ENCODE peak calls at places on chromosome 13, in five cellular contexts. One of them, this sample, is unnamed.

GRCh38 chr13:34338102-34338501 is 520.2 kb downstream of the RFC3 start:
- DNase-seq in glutamatergic neuron: no peak
- DNase-seq in osteoblast: no peak
- DNase-seq in chondrocyte: no peak
- DNase-seq in brain microvascular endothelial cell: no peak
- DNase-seq in this sample: no peak

GRCh38 chr13:35139591-35139990 is 197.5 kb downstream of the NBEA start:
- DNase-seq in glutamatergic neuron: no peak
- DNase-seq in brain microvascular endothelial cell: peak; percentile 24
- DNase-seq in chondrocyte: no peak
- DNase-seq in osteoblast: peak; percentile 3
- DNase-seq in this sample: no peak

GRCh38 chr13:52925775-52926285 is 77.4 kb upstream of the PCDH8 start:
- DNase-seq in brain microvascular endothelial cell: no peak
- DNase-seq in glutamatergic neuron: no peak
- DNase-seq in chondrocyte: no peak
- DNase-seq in osteoblast: no peak
- DNase-seq in this sample: no peak

GRCh38 chr13:97810152-97810551 is 143.3 kb upstream of the IPO5 start:
- DNase-seq in glutamatergic neuron: no peak
- DNase-seq in osteoblast: no peak
- DNase-seq in brain microvascular endothelial cell: peak; percentile 7
- DNase-seq in chondrocyte: no peak
- DNase-seq in this sample: no peak

GRCh38 chr13:39394811-39395685 is 207.9 kb downstream of the LHFPL6 start:
- DNase-seq in glutamatergic neuron: no peak
- DNase-seq in brain microvascular endothelial cell: no peak
- DNase-seq in osteoblast: no peak
- DNase-seq in chondrocyte: peak; percentile 39
- DNase-seq in this sample: no peak

GRCh38 chr13:112696001-112696868 is 6.4 kb downstream of the ATP11A start:
- DNase-seq in brain microvascular endothelial cell: no peak
- DNase-seq in chondrocyte: no peak
- DNase-seq in glutamatergic neuron: no peak
- DNase-seq in osteoblast: peak; percentile 45
- DNase-seq in this sample: no peak

GRCh38 chr13:80972857-80973478 is 632.0 kb upstream of the SPRY2 start:
- DNase-seq in glutamatergic neuron: no peak
- DNase-seq in brain microvascular endothelial cell: no peak
- DNase-seq in osteoblast: no peak
- DNase-seq in chondrocyte: no peak
- DNase-seq in this sample: no peak

GRCh38 chr13:23715762-23716235 is 145.6 kb downstream of the TNFRSF19 start:
- DNase-seq in osteoblast: no peak
- DNase-seq in glutamatergic neuron: peak; percentile 40
- DNase-seq in chondrocyte: no peak
- DNase-seq in brain microvascular endothelial cell: no peak
- DNase-seq in this sample: peak; percentile 35

DNA sequence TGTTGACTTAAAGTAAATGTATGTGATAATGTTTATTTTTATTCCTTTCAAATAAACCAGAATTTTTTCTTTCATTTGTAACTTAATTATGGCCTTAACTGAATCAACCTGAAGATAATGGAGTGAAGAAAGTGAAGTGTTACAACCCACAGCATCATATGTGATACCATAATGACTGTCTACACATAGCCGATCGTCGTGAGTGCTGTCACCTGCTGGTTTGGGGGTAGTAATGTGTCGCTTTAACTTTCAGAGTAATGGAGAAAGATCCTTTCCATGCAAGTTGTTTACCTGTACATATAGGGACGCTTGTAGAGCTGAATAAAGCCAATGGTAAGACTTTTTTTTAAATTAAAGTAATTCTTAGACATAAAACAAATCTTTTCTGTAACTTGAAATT is 9.9 kb downstream of the CDC16 start:
- DNase-seq in osteoblast: no peak
- DNase-seq in glutamatergic neuron: no peak
- DNase-seq in chondrocyte: no peak
- DNase-seq in brain microvascular endothelial cell: no peak
- DNase-seq in this sample: no peak
- TF ChIP-seq CTCF in osteoblast: no peak
- TF ChIP-seq CTCF in glutamatergic neuron: no peak
- TF ChIP-seq CTCF in chondrocyte: no peak
- TF ChIP-seq CTCF in brain microvascular endothelial cell: no peak
- TF ChIP-seq CTCF in this sample: no peak

GRCh38 chr13:27853345-27853744 is 61.1 kb downstream of the GSX1 start:
- DNase-seq in chondrocyte: no peak
- DNase-seq in glutamatergic neuron: no peak
- DNase-seq in brain microvascular endothelial cell: no peak
- DNase-seq in osteoblast: no peak
- DNase-seq in this sample: no peak

GRCh38 chr13:27853871-27854270 is 61.6 kb downstream of the GSX1 start:
- DNase-seq in glutamatergic neuron: no peak
- DNase-seq in osteoblast: peak; percentile 90
- DNase-seq in brain microvascular endothelial cell: no peak
- DNase-seq in chondrocyte: no peak
- DNase-seq in this sample: no peak

GRCh38 chr13:27855381-27855780 is 63.1 kb downstream of the GSX1 start:
- DNase-seq in osteoblast: peak; percentile 67
- DNase-seq in glutamatergic neuron: no peak
- DNase-seq in chondrocyte: no peak
- DNase-seq in brain microvascular endothelial cell: no peak
- DNase-seq in this sample: no peak

GRCh38 chr13:27852491-27852890 is 60.2 kb downstream of the GSX1 start:
- DNase-seq in glutamatergic neuron: no peak
- DNase-seq in brain microvascular endothelial cell: no peak
- DNase-seq in chondrocyte: no peak
- DNase-seq in osteoblast: no peak
- DNase-seq in this sample: no peak

GRCh38 chr13:27854606-27855005 is 62.3 kb downstream of the GSX1 start:
- DNase-seq in brain microvascular endothelial cell: no peak
- DNase-seq in osteoblast: peak; percentile 48
- DNase-seq in glutamatergic neuron: no peak
- DNase-seq in chondrocyte: no peak
- DNase-seq in this sample: no peak
- TF ChIP-seq CTCF in brain microvascular endothelial cell: no peak
- TF ChIP-seq CTCF in osteoblast: no peak
- TF ChIP-seq CTCF in glutamatergic neuron: no peak
- TF ChIP-seq CTCF in chondrocyte: no peak
- TF ChIP-seq CTCF in this sample: no peak

GRCh38 chr13:51770160-51770559 is 33.8 kb downstream of the DHRS12 start:
- DNase-seq in chondrocyte: no peak
- DNase-seq in glutamatergic neuron: no peak
- DNase-seq in brain microvascular endothelial cell: no peak
- DNase-seq in osteoblast: no peak
- DNase-seq in this sample: no peak

GRCh38 chr13:51767100-51767499 is 36.9 kb downstream of the DHRS12 start:
- DNase-seq in chondrocyte: no peak
- DNase-seq in glutamatergic neuron: no peak
- DNase-seq in osteoblast: no peak
- DNase-seq in brain microvascular endothelial cell: no peak
- DNase-seq in this sample: no peak

GRCh38 chr13:51769455-51770127 is 34.4 kb downstream of the DHRS12 start:
- DNase-seq in chondrocyte: no peak
- DNase-seq in osteoblast: peak; percentile 64
- DNase-seq in brain microvascular endothelial cell: no peak
- DNase-seq in glutamatergic neuron: no peak
- DNase-seq in this sample: no peak

GRCh38 chr13:51768976-51769375 is 35.0 kb downstream of the DHRS12 start:
- DNase-seq in glutamatergic neuron: no peak
- DNase-seq in brain microvascular endothelial cell: no peak
- DNase-seq in chondrocyte: no peak
- DNase-seq in osteoblast: no peak
- DNase-seq in this sample: no peak

GRCh38 chr13:51768378-51768921 is 35.5 kb downstream of the DHRS12 start:
- DNase-seq in glutamatergic neuron: peak; percentile 47
- DNase-seq in chondrocyte: no peak
- DNase-seq in brain microvascular endothelial cell: no peak
- DNase-seq in osteoblast: peak; percentile 72
- DNase-seq in this sample: no peak
- TF ChIP-seq CTCF in glutamatergic neuron: peak; percentile 35
- TF ChIP-seq CTCF in chondrocyte: peak; percentile 8
- TF ChIP-seq CTCF in brain microvascular endothelial cell: peak; percentile 60
- TF ChIP-seq CTCF in osteoblast: no peak
- TF ChIP-seq CTCF in this sample: no peak

GRCh38 chr13:29471551-29471950 is 123.9 kb downstream of the SLC7A1 start:
- DNase-seq in brain microvascular endothelial cell: no peak
- DNase-seq in glutamatergic neuron: no peak
- DNase-seq in osteoblast: no peak
- DNase-seq in chondrocyte: no peak
- DNase-seq in this sample: no peak

GRCh38 chr13:29474991-29475390 is 120.5 kb downstream of the SLC7A1 start:
- DNase-seq in glutamatergic neuron: no peak
- DNase-seq in brain microvascular endothelial cell: peak; percentile 94
- DNase-seq in osteoblast: no peak
- DNase-seq in chondrocyte: no peak
- DNase-seq in this sample: no peak

GRCh38 chr13:29476046-29476445 is 119.4 kb downstream of the SLC7A1 start:
- DNase-seq in glutamatergic neuron: no peak
- DNase-seq in osteoblast: no peak
- DNase-seq in brain microvascular endothelial cell: no peak
- DNase-seq in chondrocyte: no peak
- DNase-seq in this sample: no peak

GRCh38 chr13:29472317-29472961 is 123.0 kb downstream of the SLC7A1 start:
- DNase-seq in osteoblast: no peak
- DNase-seq in glutamatergic neuron: peak; percentile 76
- DNase-seq in chondrocyte: no peak
- DNase-seq in brain microvascular endothelial cell: peak; percentile 62
- DNase-seq in this sample: peak; percentile 61
- TF ChIP-seq CTCF in osteoblast: peak; percentile 100
- TF ChIP-seq CTCF in glutamatergic neuron: peak; percentile 89
- TF ChIP-seq CTCF in chondrocyte: peak; percentile 98
- TF ChIP-seq CTCF in brain microvascular endothelial cell: peak; percentile 100
- TF ChIP-seq CTCF in this sample: peak; percentile 94